ENCODE peak calls at places on chromosomes 3 and 15, in five cellular contexts. One of them, this sample, is unnamed.

GRCh38 chr15:73947651-73948050 is 21.4 kb downstream of the LOXL1 start:
- DNase-seq in stomach: no peak
- DNase-seq in coronary artery: no peak
- DNase-seq in IMR-90: no peak
- DNase-seq in left ventricle myocardium inferior: peak; percentile 5
- DNase-seq in this sample: no peak

GRCh38 chr15:64152507-64153387 is 1.2 kb downstream of the SNX22 start:
- DNase-seq in stomach: no peak
- DNase-seq in coronary artery: peak; percentile 72
- DNase-seq in IMR-90: no peak
- DNase-seq in left ventricle myocardium inferior: no peak
- DNase-seq in this sample: peak; percentile 47

GRCh38 chr3:52238193-52238760 is 681 bp downstream of the TWF2 start:
- DNase-seq in stomach: no peak
- DNase-seq in coronary artery: no peak
- DNase-seq in IMR-90: peak; percentile 12
- DNase-seq in left ventricle myocardium inferior: no peak
- DNase-seq in this sample: no peak

GRCh38 chr3:154152741-154153140 is 31.6 kb downstream of the ARHGEF26 start:
- DNase-seq in stomach: no peak
- DNase-seq in coronary artery: no peak
- DNase-seq in IMR-90: peak; percentile 25
- DNase-seq in left ventricle myocardium inferior: no peak
- DNase-seq in this sample: no peak

GRCh38 chr3:159669753-159670152 is 318.9 kb upstream of the IL12A start:
- DNase-seq in stomach: no peak
- DNase-seq in coronary artery: no peak
- DNase-seq in IMR-90: peak; percentile 65
- DNase-seq in left ventricle myocardium inferior: no peak
- DNase-seq in this sample: no peak

GRCh38 chr3:179414804-179415203 is 36.5 kb downstream of the GNB4 start:
- DNase-seq in stomach: no peak
- DNase-seq in coronary artery: no peak
- DNase-seq in IMR-90: no peak
- DNase-seq in left ventricle myocardium inferior: no peak
- DNase-seq in this sample: no peak

GRCh38 chr15:43370310-43370974 is 401 bp downstream of the ZSCAN29 start:
- DNase-seq in stomach: peak; percentile 28
- DNase-seq in coronary artery: peak; percentile 75
- DNase-seq in IMR-90: peak; percentile 47
- DNase-seq in left ventricle myocardium inferior: peak; percentile 15
- DNase-seq in this sample: no peak

GRCh38 chr3:186193534-186194450 is 84.9 kb upstream of the ETV5 start:
- DNase-seq in stomach: no peak
- DNase-seq in coronary artery: no peak
- DNase-seq in IMR-90: no peak
- DNase-seq in left ventricle myocardium inferior: no peak
- DNase-seq in this sample: peak; percentile 48

GRCh38 chr3:132117642-132118041 is 82.8 kb upstream of the CPNE4 start:
- DNase-seq in stomach: no peak
- DNase-seq in coronary artery: no peak
- DNase-seq in IMR-90: no peak
- DNase-seq in left ventricle myocardium inferior: no peak
- DNase-seq in this sample: no peak

GRCh38 chr3:15703346-15703745 is 94.4 kb downstream of the ANKRD28 start:
- DNase-seq in stomach: no peak
- DNase-seq in coronary artery: no peak
- DNase-seq in IMR-90: no peak
- DNase-seq in left ventricle myocardium inferior: no peak
- DNase-seq in this sample: no peak

GRCh38 chr15:77682564-77682963 is 49.9 kb upstream of the LINGO1 start:
- DNase-seq in stomach: no peak
- DNase-seq in coronary artery: no peak
- DNase-seq in IMR-90: no peak
- DNase-seq in left ventricle myocardium inferior: no peak
- DNase-seq in this sample: no peak

GRCh38 chr3:111808439-111808838 is 50.6 kb upstream of the PHLDB2 start:
- DNase-seq in stomach: no peak
- DNase-seq in coronary artery: no peak
- DNase-seq in IMR-90: peak; percentile 27
- DNase-seq in left ventricle myocardium inferior: no peak
- DNase-seq in this sample: no peak

GRCh38 chr3:157313186-157313585 is 123.5 kb upstream of the PTX3 start:
- DNase-seq in stomach: no peak
- DNase-seq in coronary artery: no peak
- DNase-seq in IMR-90: no peak
- DNase-seq in left ventricle myocardium inferior: no peak
- DNase-seq in this sample: no peak

GRCh38 chr3:170109579-170110293 is 71.8 kb downstream of the PHC3 start:
- DNase-seq in stomach: no peak
- DNase-seq in coronary artery: no peak
- DNase-seq in IMR-90: no peak
- DNase-seq in left ventricle myocardium inferior: no peak
- DNase-seq in this sample: no peak

GRCh38 chr3:168812234-168812633 is 716.5 kb upstream of the GOLIM4 start:
- DNase-seq in stomach: no peak
- DNase-seq in coronary artery: no peak
- DNase-seq in IMR-90: no peak
- DNase-seq in left ventricle myocardium inferior: no peak
- DNase-seq in this sample: no peak

GRCh38 chr3:146646251-146646650 is 41.1 kb upstream of the PLSCR5 start:
- DNase-seq in stomach: no peak
- DNase-seq in coronary artery: no peak
- DNase-seq in IMR-90: no peak
- DNase-seq in left ventricle myocardium inferior: no peak
- DNase-seq in this sample: no peak

GRCh38 chr3:60319179-60319858 is 931.9 kb downstream of the FHIT start:
- DNase-seq in stomach: no peak
- DNase-seq in coronary artery: no peak
- DNase-seq in IMR-90: no peak
- DNase-seq in left ventricle myocardium inferior: no peak
- DNase-seq in this sample: no peak

GRCh38 chr3:85159376-85159775 is 200.6 kb downstream of the CADM2 start:
- DNase-seq in stomach: no peak
- DNase-seq in coronary artery: no peak
- DNase-seq in IMR-90: no peak
- DNase-seq in left ventricle myocardium inferior: no peak
- DNase-seq in this sample: no peak

GRCh38 chr3:43876648-43877047 is 185.9 kb downstream of the ABHD5 start:
- DNase-seq in stomach: no peak
- DNase-seq in coronary artery: no peak
- DNase-seq in IMR-90: no peak
- DNase-seq in left ventricle myocardium inferior: no peak
- DNase-seq in this sample: no peak

GRCh38 chr3:49422379-49423248 is at the start of gene AMT:
- DNase-seq in stomach: peak; percentile 57
- DNase-seq in coronary artery: no peak
- DNase-seq in IMR-90: peak; percentile 30
- DNase-seq in left ventricle myocardium inferior: peak; percentile 65
- DNase-seq in this sample: no peak

GRCh38 chr15:81897011-81897677 is 148.7 kb downstream of the MEX3B start:
- DNase-seq in stomach: no peak
- DNase-seq in coronary artery: no peak
- DNase-seq in IMR-90: peak; percentile 90
- DNase-seq in left ventricle myocardium inferior: no peak
- DNase-seq in this sample: no peak

GRCh38 chr3:124686028-124686670 is 44.1 kb upstream of the UMPS start:
- DNase-seq in stomach: no peak
- DNase-seq in coronary artery: no peak
- DNase-seq in IMR-90: peak; percentile 22
- DNase-seq in left ventricle myocardium inferior: no peak
- DNase-seq in this sample: no peak

GRCh38 chr3:124691599-124691998 is 38.7 kb upstream of the UMPS start:
- DNase-seq in stomach: no peak
- DNase-seq in coronary artery: no peak
- DNase-seq in IMR-90: no peak
- DNase-seq in left ventricle myocardium inferior: no peak
- DNase-seq in this sample: no peak

GRCh38 chr3:124685481-124685880 is 44.8 kb upstream of the UMPS start:
- DNase-seq in stomach: no peak
- DNase-seq in coronary artery: no peak
- DNase-seq in IMR-90: no peak
- DNase-seq in left ventricle myocardium inferior: no peak
- DNase-seq in this sample: no peak

GRCh38 chr3:124694486-124694885 is 35.8 kb upstream of the UMPS start:
- DNase-seq in stomach: no peak
- DNase-seq in coronary artery: no peak
- DNase-seq in IMR-90: no peak
- DNase-seq in left ventricle myocardium inferior: no peak
- DNase-seq in this sample: no peak

DNA sequence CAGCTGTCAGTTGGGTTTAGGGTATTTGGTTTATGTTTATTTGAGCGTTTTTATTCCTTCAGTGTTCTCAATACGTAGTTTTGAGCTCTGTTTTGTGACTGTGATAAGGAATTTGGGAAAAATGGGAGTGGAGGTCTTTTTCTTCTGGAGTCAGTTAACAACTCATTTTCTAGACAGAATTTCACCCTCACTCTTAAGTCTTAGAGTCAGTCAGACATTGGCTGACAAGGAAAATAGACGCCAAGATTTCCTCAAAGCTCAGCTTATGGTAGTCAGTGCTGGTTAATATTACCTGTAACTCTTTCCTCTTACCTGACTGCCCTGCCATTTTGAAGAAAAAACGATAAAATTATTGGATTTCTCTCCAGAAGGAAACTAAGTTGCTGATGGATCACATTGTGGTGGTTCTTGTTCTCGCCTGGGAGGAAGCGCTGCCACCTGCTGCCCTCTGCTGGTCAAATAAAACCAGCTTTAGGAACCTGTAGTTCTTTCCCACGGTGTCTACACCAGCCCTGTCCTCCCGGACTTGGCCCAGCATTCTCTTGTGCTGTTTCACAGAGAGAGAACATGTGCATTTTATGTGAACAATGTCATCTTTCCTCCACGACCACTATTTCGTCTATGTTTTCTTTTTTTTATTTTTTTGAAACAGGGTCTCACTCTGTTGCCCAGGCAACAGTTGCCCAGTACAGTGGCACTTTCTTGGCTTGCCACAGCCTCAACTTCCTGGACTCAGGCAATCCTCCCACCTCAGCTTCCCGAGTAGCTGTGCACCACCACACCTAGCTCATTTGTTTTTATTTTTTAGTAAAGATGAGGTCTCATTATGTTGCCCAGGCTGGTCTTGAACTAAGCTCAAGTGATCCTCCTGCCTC is 41.4 kb upstream of the UMPS start:
- DNase-seq in stomach: peak; percentile 85
- DNase-seq in coronary artery: no peak
- DNase-seq in IMR-90: peak; percentile 78
- DNase-seq in left ventricle myocardium inferior: peak; percentile 66
- DNase-seq in this sample: peak; percentile 79
- TF ChIP-seq CTCF in stomach: peak; percentile 66
- TF ChIP-seq CTCF in coronary artery: peak; percentile 58
- TF ChIP-seq CTCF in IMR-90: peak; percentile 86
- TF ChIP-seq CTCF in left ventricle myocardium inferior: peak; percentile 93
- TF ChIP-seq CTCF in this sample: peak; percentile 80

GRCh38 chr3:37700849-37701248 is 160.8 kb upstream of the CTDSPL start:
- DNase-seq in stomach: no peak
- DNase-seq in coronary artery: no peak
- DNase-seq in IMR-90: no peak
- DNase-seq in left ventricle myocardium inferior: no peak
- DNase-seq in this sample: no peak
- TF ChIP-seq CTCF in stomach: no peak
- TF ChIP-seq CTCF in coronary artery: no peak
- TF ChIP-seq CTCF in IMR-90: no peak
- TF ChIP-seq CTCF in left ventricle myocardium inferior: peak; percentile 48
- TF ChIP-seq CTCF in this sample: no peak

GRCh38 chr3:128950223-128950938 is 43.5 kb downstream of the CFAP92 start:
- DNase-seq in stomach: no peak
- DNase-seq in coronary artery: no peak
- DNase-seq in IMR-90: peak; percentile 38
- DNase-seq in left ventricle myocardium inferior: no peak
- DNase-seq in this sample: no peak
- TF ChIP-seq CTCF in stomach: no peak
- TF ChIP-seq CTCF in coronary artery: no peak
- TF ChIP-seq CTCF in IMR-90: peak; percentile 44
- TF ChIP-seq CTCF in left ventricle myocardium inferior: peak; percentile 38
- TF ChIP-seq CTCF in this sample: no peak

DNA sequence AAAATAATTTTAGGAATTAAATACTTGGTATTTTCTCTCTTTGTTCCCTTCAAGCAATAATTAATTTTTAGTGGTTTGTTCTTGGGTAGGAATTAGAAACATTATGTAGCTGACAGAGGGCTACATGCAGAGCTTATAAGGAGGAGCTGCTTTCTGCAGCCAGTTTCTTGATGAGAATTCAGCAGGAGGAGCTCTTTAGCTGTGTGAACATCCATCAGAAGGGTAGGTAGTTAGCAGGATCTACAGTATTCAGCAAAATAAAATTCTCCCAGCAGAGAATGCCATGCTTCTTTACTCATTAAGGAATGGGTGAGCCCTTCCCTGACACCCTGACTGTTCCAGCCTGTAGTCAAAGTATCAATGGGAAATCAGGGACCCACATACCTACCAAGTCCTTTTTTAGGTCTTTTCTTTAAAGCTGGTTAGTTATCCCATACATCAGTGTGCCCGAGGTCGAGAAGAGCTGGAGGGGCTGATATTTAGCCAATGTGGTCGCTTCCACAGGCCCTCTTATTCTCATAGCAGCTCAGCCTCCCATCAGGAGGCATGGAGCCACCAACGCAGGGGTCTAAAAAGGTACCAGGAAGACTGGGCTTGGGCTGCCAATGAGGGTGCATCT is 54.0 kb downstream of the KCNAB1 start:
- DNase-seq in stomach: no peak
- DNase-seq in coronary artery: no peak
- DNase-seq in IMR-90: peak; percentile 66
- DNase-seq in left ventricle myocardium inferior: no peak
- DNase-seq in this sample: no peak
- TF ChIP-seq CTCF in stomach: no peak
- TF ChIP-seq CTCF in coronary artery: no peak
- TF ChIP-seq CTCF in IMR-90: peak; percentile 64
- TF ChIP-seq CTCF in left ventricle myocardium inferior: peak; percentile 51
- TF ChIP-seq CTCF in this sample: peak; percentile 19

GRCh38 chr15:58575045-58575786 is 143.4 kb downstream of the LIPC start:
- DNase-seq in stomach: no peak
- DNase-seq in coronary artery: no peak
- DNase-seq in IMR-90: no peak
- DNase-seq in left ventricle myocardium inferior: no peak
- DNase-seq in this sample: no peak
- TF ChIP-seq CTCF in stomach: no peak
- TF ChIP-seq CTCF in coronary artery: no peak
- TF ChIP-seq CTCF in IMR-90: no peak
- TF ChIP-seq CTCF in left ventricle myocardium inferior: no peak
- TF ChIP-seq CTCF in this sample: no peak

This sample was measured in GM13976.